ENCODE peak calls at places on chromosomes 4 and X, in five cellular contexts. K, G, S, Q and T are unnamed samples.

GRCh38 chr4:1234811-1235292 is 14.1 kb downstream of the CTBP1 start:
- DNase-seq in K (no peak), G (no peak), S (no peak), Q (no peak), T (no peak)

GRCh38 chr4:77220841-77221613 is 64.0 kb downstream of the CCNG2 start:
- DNase-seq in K (peak), G (peak), S (no peak), Q (no peak), T (no peak)

GRCh38 chr4:153372967-153373562 is 28.6 kb downstream of the MND1 start:
- DNase-seq in K (no peak), G (no peak), S (no peak), Q (no peak), T (no peak)

GRCh38 chr4:7424553-7425111 is 10.1 kb downstream of the PSAPL1 start:
- DNase-seq in K (no peak), G (no peak), S (no peak), Q (no peak), T (no peak)

GRCh38 chr4:89334311-89334710 is 26.7 kb upstream of the GPRIN3 start:
- DNase-seq in K (no peak), G (no peak), S (no peak), Q (no peak), T (no peak)

GRCh38 chr4:98653006-98653405 is 5.4 kb downstream of the TSPAN5 start:
- DNase-seq in K (peak), G (no peak), S (no peak), Q (no peak), T (no peak)

GRCh38 chr4:141102367-141102766 is 30.9 kb downstream of the RNF150 start:
- DNase-seq in K (peak), G (peak), S (no peak), Q (no peak), T (no peak)

GRCh38 chrX:115068896-115069295 is 51.5 kb upstream of the IL13RA2 start:
- DNase-seq in K (no peak), G (no peak), S (no peak), Q (no peak), T (no peak)

GRCh38 chr4:40357738-40358137 is 22.6 kb downstream of the CHRNA9 start:
- DNase-seq in K (no peak), G (no peak), S (no peak), Q (no peak), T (no peak)

GRCh38 chrX:119539872-119540271 is 25.3 kb downstream of the STEEP1 start:
- DNase-seq in K (no peak), G (no peak), S (no peak), Q (no peak), T (no peak)

GRCh38 chr4:138405439-138405838 is 163.3 kb upstream of the SLC7A11 start:
- DNase-seq in K (peak), G (peak), S (no peak), Q (no peak), T (no peak)